ENCODE peak calls at places on chromosomes 11 and 22, in seven cellular contexts. One of them, this sample, is unnamed.

GRCh38 chr11:61609970-61610347 is 29.1 kb upstream of the SYT7 start:
- DNase-seq in HFFc6: no peak
- DNase-seq in bronchial epithelial cell: peak; percentile 51
- DNase-seq in CD8-positive, alpha-beta T cell: no peak
- DNase-seq in neural crest cell: no peak
- DNase-seq in upper lobe of right lung: no peak
- DNase-seq in choroid plexus epithelial cell: no peak
- DNase-seq in this sample: no peak

GRCh38 chr11:131465746-131466145 is 95.3 kb downstream of the NTM start:
- DNase-seq in neural crest cell: peak; percentile 32
- DNase-seq in bronchial epithelial cell: no peak
- DNase-seq in HFFc6: no peak
- DNase-seq in choroid plexus epithelial cell: no peak
- DNase-seq in upper lobe of right lung: no peak
- DNase-seq in CD8-positive, alpha-beta T cell: no peak
- DNase-seq in this sample: no peak

GRCh38 chr22:25365491-25366261 is 146.2 kb downstream of the CRYBB2 start:
- DNase-seq in HFFc6: no peak
- DNase-seq in CD8-positive, alpha-beta T cell: no peak
- DNase-seq in bronchial epithelial cell: no peak
- DNase-seq in neural crest cell: no peak
- DNase-seq in upper lobe of right lung: no peak
- DNase-seq in choroid plexus epithelial cell: no peak
- DNase-seq in this sample: no peak

GRCh38 chr11:68313574-68314202 is 1.3 kb downstream of the LRP5 start:
- DNase-seq in neural crest cell: no peak
- DNase-seq in bronchial epithelial cell: no peak
- DNase-seq in CD8-positive, alpha-beta T cell: no peak
- DNase-seq in choroid plexus epithelial cell: peak; percentile 28
- DNase-seq in upper lobe of right lung: peak; percentile 66
- DNase-seq in HFFc6: no peak
- DNase-seq in this sample: no peak

GRCh38 chr22:50626314-50626855 is 1.6 kb downstream of the ARSA start:
- DNase-seq in upper lobe of right lung: peak; percentile 63
- DNase-seq in choroid plexus epithelial cell: no peak
- DNase-seq in CD8-positive, alpha-beta T cell: no peak
- DNase-seq in neural crest cell: no peak
- DNase-seq in bronchial epithelial cell: no peak
- DNase-seq in HFFc6: no peak
- DNase-seq in this sample: no peak

GRCh38 chr11:2529173-2529572 is 84.4 kb downstream of the KCNQ1 start:
- DNase-seq in HFFc6: no peak
- DNase-seq in upper lobe of right lung: no peak
- DNase-seq in bronchial epithelial cell: no peak
- DNase-seq in choroid plexus epithelial cell: no peak
- DNase-seq in neural crest cell: no peak
- DNase-seq in CD8-positive, alpha-beta T cell: no peak
- DNase-seq in this sample: no peak

GRCh38 chr11:111698852-111699559 is 67.2 kb downstream of the PPP2R1B start:
- DNase-seq in HFFc6: no peak
- DNase-seq in bronchial epithelial cell: no peak
- DNase-seq in choroid plexus epithelial cell: peak; percentile 42
- DNase-seq in upper lobe of right lung: no peak
- DNase-seq in CD8-positive, alpha-beta T cell: no peak
- DNase-seq in neural crest cell: no peak
- DNase-seq in this sample: no peak

GRCh38 chr11:84310261-84310660 is 1024.1 kb upstream of the CCDC90B start:
- DNase-seq in choroid plexus epithelial cell: no peak
- DNase-seq in neural crest cell: no peak
- DNase-seq in CD8-positive, alpha-beta T cell: no peak
- DNase-seq in HFFc6: no peak
- DNase-seq in upper lobe of right lung: no peak
- DNase-seq in bronchial epithelial cell: no peak
- DNase-seq in this sample: no peak

GRCh38 chr11:86999859-87000753 is 37.6 kb upstream of the TMEM135 start:
- DNase-seq in CD8-positive, alpha-beta T cell: no peak
- DNase-seq in choroid plexus epithelial cell: peak; percentile 72
- DNase-seq in neural crest cell: no peak
- DNase-seq in HFFc6: peak; percentile 25
- DNase-seq in upper lobe of right lung: no peak
- DNase-seq in bronchial epithelial cell: no peak
- DNase-seq in this sample: no peak

GRCh38 chr11:114162719-114163123 is 103.2 kb downstream of the ZBTB16 start:
- DNase-seq in HFFc6: peak; percentile 97
- DNase-seq in upper lobe of right lung: peak; percentile 84
- DNase-seq in bronchial epithelial cell: peak; percentile 95
- DNase-seq in neural crest cell: no peak
- DNase-seq in choroid plexus epithelial cell: peak; percentile 100
- DNase-seq in CD8-positive, alpha-beta T cell: no peak
- DNase-seq in this sample: no peak

GRCh38 chr11:96158126-96158525 is 184.9 kb downstream of the MAML2 start:
- DNase-seq in bronchial epithelial cell: no peak
- DNase-seq in choroid plexus epithelial cell: no peak
- DNase-seq in neural crest cell: no peak
- DNase-seq in CD8-positive, alpha-beta T cell: no peak
- DNase-seq in upper lobe of right lung: no peak
- DNase-seq in HFFc6: no peak
- DNase-seq in this sample: no peak

GRCh38 chr22:19167106-19167869 is 11.2 kb downstream of the SLC25A1 start:
- DNase-seq in choroid plexus epithelial cell: no peak
- DNase-seq in CD8-positive, alpha-beta T cell: no peak
- DNase-seq in bronchial epithelial cell: peak; percentile 5
- DNase-seq in HFFc6: no peak
- DNase-seq in neural crest cell: no peak
- DNase-seq in upper lobe of right lung: no peak
- DNase-seq in this sample: no peak
- TF ChIP-seq CTCF in choroid plexus epithelial cell: no peak
- TF ChIP-seq CTCF in CD8-positive, alpha-beta T cell: no peak
- TF ChIP-seq CTCF in bronchial epithelial cell: no peak
- TF ChIP-seq CTCF in HFFc6: no peak
- TF ChIP-seq CTCF in neural crest cell: no peak
- TF ChIP-seq CTCF in upper lobe of right lung: no peak
- TF ChIP-seq CTCF in this sample: no peak

GRCh38 chr22:30802202-30803166 is 107.8 kb downstream of the OSBP2 start:
- DNase-seq in bronchial epithelial cell: peak; percentile 77
- DNase-seq in upper lobe of right lung: peak; percentile 93
- DNase-seq in neural crest cell: peak; percentile 82
- DNase-seq in choroid plexus epithelial cell: peak; percentile 94
- DNase-seq in CD8-positive, alpha-beta T cell: peak; percentile 38
- DNase-seq in HFFc6: peak; percentile 87
- DNase-seq in this sample: peak; percentile 43
- TF ChIP-seq CTCF in bronchial epithelial cell: peak; percentile 30
- TF ChIP-seq CTCF in upper lobe of right lung: peak; percentile 34
- TF ChIP-seq CTCF in neural crest cell: peak; percentile 58
- TF ChIP-seq CTCF in choroid plexus epithelial cell: no peak
- TF ChIP-seq CTCF in CD8-positive, alpha-beta T cell: no peak
- TF ChIP-seq CTCF in HFFc6: peak; percentile 42
- TF ChIP-seq CTCF in this sample: no peak

DNA sequence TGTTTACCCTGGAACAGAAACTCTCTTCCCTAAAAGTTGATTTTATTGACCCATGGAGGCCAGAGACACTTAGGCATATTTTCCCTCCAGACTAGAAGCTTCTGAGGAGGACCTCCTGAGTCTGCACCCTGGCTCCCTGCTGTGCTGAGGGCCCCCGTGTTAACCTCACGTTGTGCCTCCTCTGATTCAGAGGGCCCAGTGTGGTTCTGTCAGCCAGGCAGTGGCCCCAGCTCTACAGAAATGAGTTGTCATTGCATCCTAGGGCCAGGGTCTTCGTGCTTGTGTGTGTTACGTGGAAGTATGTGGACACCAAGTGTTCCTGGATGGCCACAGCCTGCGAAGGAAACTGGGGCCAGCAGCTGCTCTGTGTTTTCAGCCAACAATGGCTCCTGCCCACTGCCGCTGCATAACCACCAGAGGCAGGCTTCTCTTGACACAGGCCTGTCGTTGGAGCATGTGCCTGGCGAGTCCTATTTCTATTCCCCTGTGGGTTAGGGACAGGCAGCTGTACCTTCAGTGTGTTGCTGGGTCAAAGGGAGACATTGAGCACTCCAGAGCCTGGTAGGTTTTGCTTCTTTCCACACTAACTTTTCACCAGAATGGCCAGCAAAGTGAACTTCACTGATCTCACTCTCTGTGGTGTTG is 44.5 kb downstream of the MED15 start:
- DNase-seq in upper lobe of right lung: no peak
- DNase-seq in HFFc6: no peak
- DNase-seq in neural crest cell: no peak
- DNase-seq in CD8-positive, alpha-beta T cell: no peak
- DNase-seq in choroid plexus epithelial cell: peak; percentile 55
- DNase-seq in bronchial epithelial cell: no peak
- DNase-seq in this sample: no peak
- TF ChIP-seq CTCF in upper lobe of right lung: peak; percentile 36
- TF ChIP-seq CTCF in HFFc6: peak; percentile 62
- TF ChIP-seq CTCF in neural crest cell: peak; percentile 35
- TF ChIP-seq CTCF in CD8-positive, alpha-beta T cell: peak; percentile 40
- TF ChIP-seq CTCF in choroid plexus epithelial cell: peak; percentile 53
- TF ChIP-seq CTCF in bronchial epithelial cell: no peak
- TF ChIP-seq CTCF in this sample: no peak

DNA sequence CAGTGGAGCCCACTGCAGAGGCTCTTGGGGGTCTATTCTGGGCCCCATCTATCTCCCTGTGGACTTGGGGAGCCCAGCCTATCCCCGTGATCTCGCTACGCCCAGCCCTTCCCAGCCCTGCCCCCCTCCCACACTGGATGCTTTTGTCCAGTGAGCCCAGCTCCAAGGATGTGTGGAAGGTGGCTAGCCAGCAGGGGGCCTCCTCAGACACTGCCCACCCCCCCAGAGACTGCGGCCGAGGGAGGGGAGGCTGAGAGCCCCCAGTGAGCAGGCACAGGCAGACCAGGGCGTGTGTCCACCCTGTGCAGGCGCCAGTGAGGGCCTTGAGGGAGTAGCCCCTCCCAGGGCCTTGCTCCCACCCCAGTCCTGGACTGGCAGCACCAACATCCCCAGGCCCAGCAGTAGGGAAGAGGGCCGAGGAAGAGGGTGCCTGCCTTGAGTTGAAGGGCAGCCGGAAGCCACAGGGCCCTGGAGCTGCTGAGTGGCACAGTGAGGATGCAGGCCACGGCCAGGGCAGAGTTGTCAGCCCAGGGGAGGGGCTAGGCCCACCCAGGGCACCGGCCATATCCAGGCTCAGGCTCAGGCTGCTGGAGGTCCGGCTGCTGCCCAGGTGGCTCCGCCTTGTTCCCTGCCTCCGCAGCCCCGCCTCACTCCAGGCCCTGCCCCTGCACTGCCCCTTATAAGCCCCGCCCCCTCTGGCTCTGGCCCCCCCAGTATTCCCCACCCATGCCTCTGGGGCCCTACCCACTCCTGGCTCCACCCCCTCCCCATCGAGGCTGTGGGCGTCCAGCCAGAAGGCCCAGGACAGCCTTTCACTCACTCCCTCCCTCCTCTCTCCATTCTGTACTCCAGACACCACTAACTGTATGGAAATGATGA is 28.0 kb downstream of the MOB2 start:
- DNase-seq in upper lobe of right lung: peak; percentile 91
- DNase-seq in choroid plexus epithelial cell: peak; percentile 31
- DNase-seq in HFFc6: no peak
- DNase-seq in neural crest cell: no peak
- DNase-seq in CD8-positive, alpha-beta T cell: no peak
- DNase-seq in bronchial epithelial cell: peak; percentile 16
- DNase-seq in this sample: no peak
- TF ChIP-seq CTCF in upper lobe of right lung: peak; percentile 17
- TF ChIP-seq CTCF in choroid plexus epithelial cell: peak; percentile 37
- TF ChIP-seq CTCF in HFFc6: peak; percentile 45
- TF ChIP-seq CTCF in neural crest cell: peak; percentile 36
- TF ChIP-seq CTCF in CD8-positive, alpha-beta T cell: no peak
- TF ChIP-seq CTCF in bronchial epithelial cell: peak; percentile 13
- TF ChIP-seq CTCF in this sample: no peak

DNA sequence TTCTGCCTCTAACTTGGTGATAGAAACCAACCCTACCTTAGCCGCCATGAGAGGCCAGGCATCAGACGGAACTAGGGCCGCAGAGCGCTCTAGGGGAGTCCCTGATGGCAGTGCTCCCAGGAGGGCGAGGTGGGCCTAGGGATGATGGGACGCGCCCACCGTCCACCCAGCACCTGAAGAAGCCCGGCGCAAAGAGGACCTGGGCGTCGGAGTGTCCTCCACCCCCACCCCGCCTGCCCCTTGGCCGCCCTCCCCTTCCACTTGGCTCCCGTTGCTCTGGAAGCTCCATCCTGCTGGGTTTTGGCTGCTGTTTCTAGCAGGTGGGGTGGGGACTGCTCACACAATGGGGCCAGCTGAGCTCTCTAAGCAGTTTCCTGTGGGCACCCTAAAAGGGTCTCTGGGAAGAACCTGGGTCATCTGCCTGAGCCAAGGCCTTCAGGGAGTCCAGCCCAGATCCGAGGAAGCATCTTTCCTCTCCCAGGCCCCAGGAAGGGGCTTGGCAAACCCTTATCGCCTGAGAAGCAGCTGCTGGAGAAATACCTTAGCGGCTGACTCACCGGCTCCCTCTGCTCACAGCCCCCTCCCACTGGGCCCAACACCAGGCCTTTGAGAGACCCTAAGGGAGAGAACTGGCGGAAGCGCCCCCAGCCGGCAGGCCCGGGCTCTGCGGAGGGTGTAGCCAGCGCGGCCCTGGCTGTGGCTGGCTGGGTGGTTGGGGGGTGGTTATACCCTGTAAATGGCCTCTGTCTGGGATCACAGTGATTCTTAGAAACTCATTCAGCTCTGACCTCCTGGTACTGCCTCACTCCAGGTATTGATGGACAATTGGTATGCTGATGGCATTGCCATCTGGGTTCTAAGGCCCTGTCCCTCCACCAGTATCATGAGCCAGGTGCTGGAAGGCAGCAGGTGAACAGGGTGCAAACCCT is 19.3 kb downstream of the CREB3L1 start:
- DNase-seq in choroid plexus epithelial cell: peak; percentile 98
- DNase-seq in bronchial epithelial cell: no peak
- DNase-seq in upper lobe of right lung: no peak
- DNase-seq in CD8-positive, alpha-beta T cell: no peak
- DNase-seq in HFFc6: peak; percentile 81
- DNase-seq in neural crest cell: peak; percentile 37
- DNase-seq in this sample: no peak
- TF ChIP-seq CTCF in choroid plexus epithelial cell: peak; percentile 91
- TF ChIP-seq CTCF in bronchial epithelial cell: peak; percentile 45
- TF ChIP-seq CTCF in upper lobe of right lung: peak; percentile 42
- TF ChIP-seq CTCF in CD8-positive, alpha-beta T cell: no peak
- TF ChIP-seq CTCF in HFFc6: peak; percentile 83
- TF ChIP-seq CTCF in neural crest cell: peak; percentile 56
- TF ChIP-seq CTCF in this sample: no peak

GRCh38 chr11:12058425-12059115 is 50.1 kb upstream of the DKK3 start:
- DNase-seq in CD8-positive, alpha-beta T cell: no peak
- DNase-seq in HFFc6: no peak
- DNase-seq in neural crest cell: no peak
- DNase-seq in choroid plexus epithelial cell: no peak
- DNase-seq in upper lobe of right lung: no peak
- DNase-seq in bronchial epithelial cell: no peak
- DNase-seq in this sample: no peak

GRCh38 chr11:12052676-12053605 is 44.5 kb upstream of the DKK3 start:
- DNase-seq in bronchial epithelial cell: no peak
- DNase-seq in CD8-positive, alpha-beta T cell: no peak
- DNase-seq in HFFc6: no peak
- DNase-seq in neural crest cell: no peak
- DNase-seq in upper lobe of right lung: no peak
- DNase-seq in choroid plexus epithelial cell: no peak
- DNase-seq in this sample: no peak

GRCh38 chr11:12057299-12057980 is 49.0 kb upstream of the DKK3 start:
- DNase-seq in bronchial epithelial cell: no peak
- DNase-seq in CD8-positive, alpha-beta T cell: no peak
- DNase-seq in HFFc6: no peak
- DNase-seq in upper lobe of right lung: no peak
- DNase-seq in choroid plexus epithelial cell: no peak
- DNase-seq in neural crest cell: no peak
- DNase-seq in this sample: no peak

GRCh38 chr11:12053606-12054361 is 45.4 kb upstream of the DKK3 start:
- DNase-seq in choroid plexus epithelial cell: peak; percentile 65
- DNase-seq in bronchial epithelial cell: no peak
- DNase-seq in HFFc6: no peak
- DNase-seq in neural crest cell: no peak
- DNase-seq in CD8-positive, alpha-beta T cell: no peak
- DNase-seq in upper lobe of right lung: no peak
- DNase-seq in this sample: no peak

GRCh38 chr11:12056112-12056511 is 47.7 kb upstream of the DKK3 start:
- DNase-seq in CD8-positive, alpha-beta T cell: no peak
- DNase-seq in bronchial epithelial cell: no peak
- DNase-seq in HFFc6: no peak
- DNase-seq in choroid plexus epithelial cell: no peak
- DNase-seq in neural crest cell: no peak
- DNase-seq in upper lobe of right lung: no peak
- DNase-seq in this sample: no peak
- TF ChIP-seq CTCF in CD8-positive, alpha-beta T cell: no peak
- TF ChIP-seq CTCF in bronchial epithelial cell: no peak
- TF ChIP-seq CTCF in HFFc6: peak; percentile 54
- TF ChIP-seq CTCF in choroid plexus epithelial cell: no peak
- TF ChIP-seq CTCF in neural crest cell: no peak
- TF ChIP-seq CTCF in upper lobe of right lung: no peak
- TF ChIP-seq CTCF in this sample: no peak